ENCODE peak calls at places on chromosomes 13 and 19, in four cellular contexts. One of them, this sample, is unnamed.

GRCh38 chr19:49425922-49426592 is 869 bp downstream of the GFY start:
- DNase-seq in HEK293T: peak; percentile 66
- DNase-seq in HepG2: no peak
- DNase-seq in K562: peak; percentile 80
- DNase-seq in this sample: peak; percentile 99

GRCh38 chr19:48613852-48614435 is 932 bp downstream of the FAM83E start:
- DNase-seq in HepG2: no peak
- DNase-seq in K562: no peak
- DNase-seq in HEK293T: no peak
- DNase-seq in this sample: no peak

GRCh38 chr19:56217039-56217949 is 15.2 kb downstream of the ZSCAN5C start:
- DNase-seq in HepG2: no peak
- DNase-seq in HEK293T: no peak
- DNase-seq in K562: no peak
- DNase-seq in this sample: peak; percentile 72

GRCh38 chr19:47272448-47273312 is 2.0 kb upstream of the INAFM1 start:
- DNase-seq in K562: peak; percentile 59
- DNase-seq in HepG2: no peak
- DNase-seq in HEK293T: peak; percentile 34
- DNase-seq in this sample: no peak

GRCh38 chr13:82878536-82878935 is 1003.7 kb downstream of the SLITRK1 start:
- DNase-seq in HepG2: no peak
- DNase-seq in K562: no peak
- DNase-seq in HEK293T: no peak
- DNase-seq in this sample: no peak

GRCh38 chr13:95676100-95676774 is 702 bp upstream of the DNAJC3 start:
- DNase-seq in K562: no peak
- DNase-seq in HEK293T: peak; percentile 9
- DNase-seq in HepG2: peak; percentile 50
- DNase-seq in this sample: no peak

GRCh38 chr13:25237083-25237482 is 50.2 kb downstream of the MTMR6 start:
- DNase-seq in HepG2: no peak
- DNase-seq in HEK293T: no peak
- DNase-seq in K562: no peak
- DNase-seq in this sample: no peak

GRCh38 chr13:30907167-30907761 is 1.2 kb downstream of the MEDAG start:
- DNase-seq in HEK293T: no peak
- DNase-seq in K562: no peak
- DNase-seq in HepG2: peak; percentile 6
- DNase-seq in this sample: no peak

GRCh38 chr13:95660981-95661581 is 15.9 kb upstream of the DNAJC3 start:
- DNase-seq in K562: peak; percentile 12
- DNase-seq in HEK293T: peak; percentile 25
- DNase-seq in HepG2: peak; percentile 51
- DNase-seq in this sample: no peak

GRCh38 chr13:19050901-19051300 is 130.7 kb downstream of the TUBA3C start:
- DNase-seq in HepG2: no peak
- DNase-seq in K562: no peak
- DNase-seq in HEK293T: no peak
- DNase-seq in this sample: no peak

GRCh38 chr19:47239152-47239551 is 8.2 kb upstream of the BBC3 start:
- DNase-seq in HepG2: no peak
- DNase-seq in K562: no peak
- DNase-seq in HEK293T: no peak
- DNase-seq in this sample: no peak

DNA sequence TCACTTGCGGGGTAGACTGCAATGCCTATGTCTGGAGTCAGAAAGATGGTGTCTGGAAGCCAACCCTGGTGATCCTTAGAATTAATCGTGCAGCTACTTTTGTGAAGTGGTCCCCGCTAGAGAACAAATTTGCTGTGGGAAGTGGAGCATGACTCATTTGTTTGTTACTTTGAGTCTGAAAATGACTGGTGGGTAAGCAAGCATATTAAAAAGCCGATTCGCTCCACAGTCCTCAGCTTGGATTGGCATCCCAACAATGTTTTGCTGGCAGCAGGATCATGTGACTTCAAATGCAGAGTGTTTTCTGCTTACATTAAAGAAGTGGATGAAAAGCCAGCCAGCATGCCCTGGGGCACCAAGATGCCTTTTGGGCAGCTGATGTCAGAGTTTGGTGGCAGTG is 9.5 kb upstream of the ERVV-1 start:
- DNase-seq in HepG2: no peak
- DNase-seq in K562: no peak
- DNase-seq in HEK293T: no peak
- DNase-seq in this sample: no peak
- TF ChIP-seq ELF4 in HepG2: no peak
- TF ChIP-seq ELF4 in K562: no peak
- TF ChIP-seq ELF4 in HEK293T: no peak
- TF ChIP-seq ELF4 in this sample: no peak

DNA sequence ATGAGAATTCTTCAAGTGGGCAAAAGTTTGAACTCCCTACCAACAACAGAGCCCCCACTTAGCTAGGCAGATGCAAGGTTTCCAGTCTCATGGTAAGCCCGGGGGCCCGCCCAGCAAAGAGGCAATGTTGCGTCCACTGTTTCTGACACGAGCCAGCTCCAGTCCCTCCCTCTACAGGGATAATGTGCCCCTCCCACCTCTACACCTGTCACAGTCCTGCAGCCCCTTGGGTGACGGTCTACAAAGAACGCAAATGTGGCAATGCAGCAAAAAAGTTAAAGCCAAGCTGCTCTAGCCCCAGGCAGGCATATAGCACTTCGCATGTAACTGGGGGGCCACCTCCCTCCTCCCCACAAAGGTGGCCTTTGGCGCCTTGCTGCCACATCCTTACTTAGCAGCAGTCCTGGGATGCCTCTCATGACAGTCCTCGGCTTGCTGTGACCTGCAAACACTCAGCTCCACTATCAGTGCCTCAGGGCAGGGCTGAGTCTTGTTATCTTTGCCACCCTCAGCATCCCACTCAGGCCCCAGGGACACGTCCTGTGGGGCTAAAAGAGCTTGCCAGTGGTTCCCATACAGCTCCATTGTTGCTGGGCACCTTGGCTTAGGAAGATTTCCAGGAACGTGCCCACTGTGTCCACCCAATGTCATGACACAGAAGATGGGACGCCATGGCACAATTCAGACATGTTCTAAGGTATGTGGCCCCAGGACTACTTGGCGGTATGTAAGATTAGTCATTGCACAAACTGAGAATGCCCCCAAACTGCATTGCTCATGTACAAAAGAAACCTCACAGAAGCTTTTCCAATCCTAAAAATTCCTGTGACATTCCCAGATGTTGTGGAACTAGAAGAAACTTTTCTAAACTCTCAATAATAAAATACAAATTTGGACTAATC is 16.4 kb downstream of the DOCK9 start:
- DNase-seq in K562: no peak
- DNase-seq in HEK293T: no peak
- DNase-seq in HepG2: no peak
- DNase-seq in this sample: no peak
- TF ChIP-seq ELF4 in K562: no peak
- TF ChIP-seq ELF4 in HEK293T: no peak
- TF ChIP-seq ELF4 in HepG2: no peak
- TF ChIP-seq ELF4 in this sample: no peak

DNA sequence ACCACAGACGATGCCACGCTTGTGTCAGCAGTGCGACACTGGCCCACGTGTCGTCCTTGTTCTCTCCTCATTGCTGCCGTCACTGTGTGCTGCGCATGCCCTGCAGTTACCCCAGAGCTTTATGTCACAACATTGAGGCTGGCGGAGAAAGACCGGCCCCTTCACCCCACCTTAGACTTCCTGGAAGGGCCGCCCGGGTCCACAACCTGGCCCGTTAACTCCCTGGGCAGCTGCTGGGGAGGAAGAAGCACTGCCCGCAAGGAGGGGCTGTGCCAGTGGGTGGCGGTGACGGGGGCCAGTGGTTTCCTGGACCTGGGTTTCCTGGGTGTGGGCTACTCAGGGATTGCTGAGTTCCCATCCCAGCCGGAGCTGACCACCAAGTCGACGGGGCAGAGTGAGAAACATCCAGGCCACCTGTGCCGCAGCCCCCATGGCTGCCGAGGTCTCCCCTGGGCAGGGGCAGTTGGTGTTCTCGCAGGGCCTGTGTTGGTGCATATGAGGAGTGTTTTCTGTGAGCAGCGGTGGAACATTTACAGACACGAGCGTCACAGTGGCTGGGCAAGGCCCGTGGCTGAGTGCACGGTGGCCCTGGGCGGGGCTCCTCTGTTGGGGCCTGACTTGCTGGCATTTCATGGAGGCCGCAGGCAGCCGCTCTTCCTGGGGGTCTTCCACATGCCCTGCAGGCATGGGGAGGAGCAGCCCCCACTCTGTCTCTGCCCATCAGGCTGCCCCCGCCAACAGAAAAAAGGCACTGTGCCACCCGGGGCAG is 23.1 kb downstream of the TFDP1 start:
- DNase-seq in K562: no peak
- DNase-seq in HepG2: no peak
- DNase-seq in HEK293T: no peak
- DNase-seq in this sample: no peak
- TF ChIP-seq ELF4 in K562: no peak
- TF ChIP-seq ELF4 in HepG2: no peak
- TF ChIP-seq ELF4 in HEK293T: no peak
- TF ChIP-seq ELF4 in this sample: no peak

GRCh38 chr19:14487370-14488125 is 8.4 kb downstream of the GIPC1 start:
- DNase-seq in HepG2: no peak
- DNase-seq in K562: no peak
- DNase-seq in HEK293T: no peak
- DNase-seq in this sample: no peak
- TF ChIP-seq ELF4 in HepG2: no peak
- TF ChIP-seq ELF4 in K562: no peak
- TF ChIP-seq ELF4 in HEK293T: no peak
- TF ChIP-seq ELF4 in this sample: no peak

GRCh38 chr13:38826182-38826813 is 139.4 kb downstream of the FREM2 start:
- DNase-seq in HEK293T: no peak
- DNase-seq in HepG2: no peak
- DNase-seq in K562: no peak
- DNase-seq in this sample: no peak

GRCh38 chr13:38830442-38831045 is 143.7 kb downstream of the FREM2 start:
- DNase-seq in HepG2: no peak
- DNase-seq in HEK293T: no peak
- DNase-seq in K562: no peak
- DNase-seq in this sample: no peak
- TF ChIP-seq ELF4 in HepG2: no peak
- TF ChIP-seq ELF4 in HEK293T: no peak
- TF ChIP-seq ELF4 in K562: no peak
- TF ChIP-seq ELF4 in this sample: no peak

DNA sequence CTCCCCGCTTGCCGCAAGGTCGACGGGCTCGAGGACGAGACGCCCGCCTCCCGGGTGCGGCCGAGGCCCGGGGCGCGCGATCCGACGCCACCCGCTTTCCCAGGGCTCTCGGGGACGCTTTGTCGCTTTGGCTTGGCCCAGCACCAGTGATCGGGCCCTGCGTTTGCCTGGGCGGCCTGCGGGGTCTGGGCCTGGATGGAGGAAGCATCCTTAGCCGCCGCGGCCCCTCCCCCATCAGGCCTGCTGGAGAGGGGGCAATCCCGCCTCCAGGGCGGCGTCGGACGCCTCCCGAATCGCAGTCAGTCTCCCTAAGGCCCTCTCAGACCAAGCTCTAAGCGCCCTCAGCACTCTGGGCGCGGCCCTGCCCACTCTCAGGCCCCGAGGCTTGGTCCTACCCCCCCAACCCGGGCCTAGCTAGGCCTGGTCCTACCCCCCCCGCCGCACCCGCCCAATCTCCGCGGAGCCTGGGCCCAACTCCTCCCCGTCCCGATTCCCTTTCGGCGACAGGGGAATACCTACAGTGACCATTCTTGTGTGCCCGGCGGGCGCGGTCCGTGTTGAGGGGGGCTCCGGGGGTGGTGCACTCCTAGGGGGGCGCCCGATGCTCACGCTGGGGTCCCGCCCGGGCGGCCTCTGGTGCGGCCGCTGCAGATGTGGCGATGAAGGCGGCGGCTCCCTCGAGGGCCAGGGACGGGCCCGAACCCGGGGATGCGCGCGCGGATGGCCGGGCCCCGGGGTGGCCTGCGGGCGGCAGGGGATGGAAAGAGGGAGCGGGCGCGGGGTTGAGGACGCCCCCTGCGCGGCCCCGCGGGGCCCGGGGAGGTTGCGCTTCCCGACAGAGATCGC is 542 bp downstream of the ELAVL3 start:
- DNase-seq in HEK293T: no peak
- DNase-seq in K562: peak; percentile 5
- DNase-seq in HepG2: no peak
- DNase-seq in this sample: peak; percentile 26
- TF ChIP-seq ELF4 in HEK293T: no peak
- TF ChIP-seq ELF4 in K562: no peak
- TF ChIP-seq ELF4 in HepG2: no peak
- TF ChIP-seq ELF4 in this sample: no peak

This sample was measured in WTC11.